ENCODE peak calls at places on chromosomes 16 and 17, in four cellular contexts. S, W, V and B are unnamed samples. For H3K27me3, the result is how much of the 10 kb centered on the place peaks cover.

GRCh38 chr17:38341035-38341721 is 2.6 kb downstream of the GPR179 start:
- DNase-seq in S (no peak), W (peak), V (peak), B (no peak)

GRCh38 chr17:70239391-70239826 is 70.1 kb downstream of the KCNJ2 start:
- DNase-seq in S (no peak), W (no peak), V (no peak), B (no peak)

GRCh38 chr16:68490829-68491575 is 42.7 kb upstream of the SMPD3 start:
- DNase-seq in S (no peak), W (no peak), V (no peak), B (peak)

GRCh38 chr17:13395872-13396271 is 205.9 kb downstream of the HS3ST3A1 start:
- DNase-seq in S (no peak), W (no peak), V (no peak), B (no peak)

GRCh38 chr17:22268214-22268911 is 576.0 kb downstream of the KCNJ18 start:
- DNase-seq in S (no peak), W (no peak), V (peak), B (no peak)

GRCh38 chr17:1168537-1169234 is 11.1 kb downstream of the ABR start:
- DNase-seq in S (no peak), W (no peak), V (peak), B (no peak)

GRCh38 chr16:69618307-69618706 is 52.5 kb downstream of the NFAT5 start:
- DNase-seq in S (no peak), W (no peak), V (no peak), B (no peak)

GRCh38 chr16:76446251-76446650 is 169.1 kb downstream of the CNTNAP4 start:
- DNase-seq in S (no peak), W (no peak), V (no peak), B (no peak)

GRCh38 chr17:35536664-35537160 is 766 bp downstream of the SLFN12L start:
- DNase-seq in S (no peak), W (no peak), V (no peak), B (no peak)

GRCh38 chr16:31107465-31107867 is 720 bp upstream of the BCKDK start:
- DNase-seq in S (no peak), W (no peak), V (no peak), B (no peak)

GRCh38 chr16:83953796-83954576 is 946 bp downstream of the OSGIN1 start:
- DNase-seq in S (no peak), W (peak), V (no peak), B (peak)

GRCh38 chr16:11239644-11240632 is 16.1 kb downstream of the SOCS1 start:
- DNase-seq in S (no peak), W (no peak), V (no peak), B (no peak)

GRCh38 chr16:83742520-83742919 is 65.3 kb upstream of the HSBP1 start:
- DNase-seq in S (no peak), W (no peak), V (peak), B (no peak)

GRCh38 chr17:12070561-12070960 is 49.9 kb downstream of the MAP2K4 start:
- DNase-seq in S (no peak), W (no peak), V (no peak), B (no peak)

GRCh38 chr16:13110124-13110796 is 208.9 kb downstream of the SHISA9 start:
- DNase-seq in S (peak), W (no peak), V (no peak), B (no peak)

GRCh38 chr16:89374393-89374948 is 115.9 kb downstream of the ANKRD11 start:
- DNase-seq in S (no peak), W (peak), V (peak), B (peak)

GRCh38 chr16:3166505-3166886 is 21.5 kb upstream of the OR1F1 start:
- DNase-seq in S (no peak), W (no peak), V (no peak), B (no peak)

GRCh38 chr16:3170440-3171180 is 17.4 kb upstream of the OR1F1 start:
- DNase-seq in S (no peak), W (peak), V (no peak), B (no peak)

GRCh38 chr16:3171181-3171854 is 16.7 kb upstream of the OR1F1 start:
- DNase-seq in S (no peak), W (no peak), V (peak), B (no peak)

GRCh38 chr16:3171855-3172593 is 16.0 kb upstream of the OR1F1 start:
- DNase-seq in S (no peak), W (no peak), V (peak), B (no peak)

DNA sequence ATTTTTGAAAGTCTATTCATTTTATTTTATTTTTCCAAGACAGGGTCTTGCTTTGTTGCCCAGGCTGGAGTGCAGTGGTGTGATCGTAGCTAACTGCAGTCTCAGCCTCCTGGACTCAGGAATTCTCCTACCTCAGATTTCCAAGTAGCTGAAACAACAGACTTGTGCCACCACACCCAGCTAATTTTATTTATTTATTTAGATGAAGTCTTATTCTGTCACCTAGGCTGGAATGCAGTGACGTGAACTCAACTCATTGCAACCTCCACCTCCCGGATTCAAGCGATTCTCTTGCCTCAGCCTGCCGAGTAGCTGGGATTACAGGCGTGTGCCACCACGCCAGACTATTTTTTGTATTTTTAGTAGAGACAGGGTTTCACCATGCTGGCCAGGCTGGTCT is 19.3 kb upstream of the OR1F1 start:
- DNase-seq in S (no peak), W (no peak), V (no peak), B (no peak)
- H3K27me3 ChIP-seq in S (half or more), W (half or more), V (half or more), B (under half)

GRCh38 chr17:40346768-40347154 is 17.8 kb downstream of the GJD3 start:
- DNase-seq in S (no peak), W (no peak), V (no peak), B (no peak)

GRCh38 chr17:40346061-40346767 is 18.3 kb downstream of the GJD3 start:
- DNase-seq in S (no peak), W (no peak), V (no peak), B (no peak)

GRCh38 chr17:40348562-40349476 is 15.7 kb downstream of the GJD3 start:
- DNase-seq in S (peak), W (no peak), V (peak), B (no peak)

GRCh38 chr17:40348136-40348504 is 16.4 kb downstream of the GJD3 start:
- DNase-seq in S (no peak), W (no peak), V (no peak), B (no peak)

GRCh38 chr17:40347319-40348135 is 17.0 kb downstream of the GJD3 start:
- DNase-seq in S (no peak), W (no peak), V (peak), B (peak)
- H3K4me3 ChIP-seq in S (peak), W (no peak), V (no peak), B (no peak)

GRCh38 chr16:53098526-53099317 is 43.9 kb downstream of the CHD9 start:
- DNase-seq in S (peak), W (peak), V (peak), B (peak)
- H3K27me3 ChIP-seq in S (under half), W (under half), V (under half), B (under half)

DNA sequence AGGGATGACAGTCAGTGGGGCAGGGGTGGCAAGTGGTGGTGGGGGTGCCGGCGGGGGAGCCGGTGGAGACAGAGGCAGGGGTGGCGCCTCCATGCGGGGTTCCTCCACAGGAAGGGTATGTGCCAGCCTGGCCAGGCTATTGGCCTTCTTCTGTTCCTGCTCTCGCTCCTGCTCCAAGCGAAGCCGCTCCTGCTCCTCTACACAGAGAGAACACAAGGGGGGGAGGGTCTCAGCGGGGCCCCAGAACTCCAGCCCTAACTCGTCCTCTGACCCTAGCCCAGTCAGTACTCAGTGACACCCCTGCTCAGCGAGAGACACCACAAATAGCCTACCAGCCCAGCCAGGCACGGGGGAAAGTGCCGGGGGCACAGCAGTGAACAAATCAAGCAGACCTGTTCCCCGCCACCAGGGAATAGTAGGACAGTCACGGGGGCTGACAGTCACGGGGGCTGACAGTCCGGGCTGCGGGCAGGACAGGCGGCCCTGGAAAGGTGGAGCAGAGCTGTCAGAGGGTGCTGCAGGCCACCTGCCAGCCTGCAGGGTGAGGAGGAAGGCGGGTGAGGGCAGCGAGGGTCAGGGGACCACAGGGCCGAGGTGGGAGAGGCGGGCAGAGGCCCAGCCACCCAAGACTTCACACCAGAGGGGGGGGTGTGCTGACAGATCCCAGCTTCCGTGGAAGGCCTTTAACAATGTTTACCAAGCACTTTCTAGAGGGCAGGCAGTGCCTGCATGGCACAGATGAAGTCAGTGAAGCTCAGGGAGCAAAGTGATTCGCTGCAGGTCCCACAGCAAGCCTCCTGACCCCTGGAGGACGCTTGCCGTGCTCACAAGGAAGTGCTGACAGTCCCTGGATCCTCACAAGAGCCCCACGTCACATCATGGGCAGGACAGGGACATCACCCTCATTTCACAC is 5.3 kb downstream of the MNT start:
- DNase-seq in S (peak), W (peak), V (no peak), B (no peak)
- H3K4me3 ChIP-seq in S (peak), W (no peak), V (peak), B (no peak)

DNA sequence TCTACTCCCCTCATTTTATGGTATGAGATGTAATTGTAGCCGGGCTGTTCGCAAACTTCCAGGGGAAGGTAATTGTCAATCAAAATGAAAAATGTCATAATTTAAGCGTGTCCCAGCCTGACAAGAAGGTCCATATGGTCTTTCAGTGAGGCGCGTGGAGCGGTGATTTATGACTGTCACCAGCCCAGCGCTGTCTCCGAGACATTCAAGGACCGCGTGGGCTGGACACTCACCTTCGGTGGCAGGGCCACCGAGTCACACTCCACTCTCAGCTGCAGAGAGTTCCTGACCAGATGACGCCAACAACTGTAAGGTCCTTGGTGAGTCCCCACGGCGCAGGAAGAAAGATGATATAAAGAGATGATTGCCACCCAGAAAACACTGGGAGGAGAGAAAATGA is 157.7 kb upstream of the TNRC6C start:
- DNase-seq in S (no peak), W (no peak), V (no peak), B (no peak)
- H3K27me3 ChIP-seq in S (under half), W (under half), V (under half), B (under half)

GRCh38 chr17:48484256-48484655 is 46.6 kb downstream of the HOXB1 start:
- DNase-seq in S (no peak), W (no peak), V (no peak), B (no peak)
- H3K4me3 ChIP-seq in S (no peak), W (no peak), V (peak), B (no peak)

GRCh38 chr17:79363552-79364275 is 247.1 kb downstream of the RBFOX3 start:
- DNase-seq in S (no peak), W (no peak), V (no peak), B (no peak)
- H3K27me3 ChIP-seq in S (half or more), W (under half), V (under half), B (under half)

GRCh38 chr17:44759096-44759915 is 518 bp downstream of the ADAM11 start:
- DNase-seq in S (no peak), W (peak), V (peak), B (no peak)
- H3K4me3 ChIP-seq in S (peak), W (peak), V (no peak), B (peak)

DNA sequence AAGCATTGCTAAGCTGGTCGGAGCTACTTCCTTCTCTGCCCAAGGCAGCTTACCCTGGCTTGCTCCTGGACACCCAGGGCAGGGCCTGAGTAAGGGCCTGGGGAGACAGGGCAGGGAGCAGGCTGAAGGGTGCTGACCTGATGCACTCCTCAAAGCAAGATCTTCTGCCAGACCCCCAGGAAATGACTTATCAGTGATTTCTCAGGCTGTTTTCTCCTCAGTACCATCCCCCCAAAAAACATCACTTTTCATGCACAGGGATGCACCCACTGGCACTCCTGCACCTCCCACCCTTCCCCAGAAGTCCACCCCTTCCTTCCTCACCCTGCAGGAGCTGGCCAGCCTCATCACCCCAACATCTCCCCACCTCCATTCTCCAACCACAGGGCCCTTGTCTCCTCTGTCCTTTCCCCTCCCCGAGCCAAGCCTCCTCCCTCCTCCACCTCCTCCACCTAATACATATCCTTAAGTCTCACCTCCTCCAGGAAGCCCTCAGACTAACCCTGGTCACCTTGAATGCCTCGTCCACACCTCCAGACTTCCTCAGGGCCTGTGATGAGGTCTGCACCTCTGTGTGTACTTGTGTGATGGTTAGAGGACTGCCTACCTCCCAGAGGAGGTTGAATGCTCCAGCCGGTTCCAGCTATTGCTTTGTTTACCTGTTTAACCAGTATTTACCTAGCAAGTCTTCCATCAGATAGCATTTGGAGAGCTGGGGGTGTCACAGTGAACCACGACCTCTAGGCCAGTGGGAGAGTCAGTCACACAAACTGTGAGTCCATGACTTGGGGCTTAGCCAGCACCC is 1.1 kb upstream of the HBA1 start:
- DNase-seq in S (no peak), W (no peak), V (peak), B (no peak)
- H3K27me3 ChIP-seq in S (half or more), W (half or more), V (under half), B (under half)

GRCh38 chr17:66847704-66848103 is 12.8 kb downstream of the CACNG5 start:
- DNase-seq in S (no peak), W (no peak), V (no peak), B (no peak)
- H3K4me3 ChIP-seq in S (no peak), W (no peak), V (no peak), B (no peak)